ENCODE peak calls at places on chromosome 7, in four cellular contexts. V is A549, Y is HepG2, D is GM12878. I is an unnamed sample.

GRCh38 chr7:30729642-30730041 is 22.3 kb upstream of the INMT start:
- DNase-seq in V (no peak), Y (no peak), D (no peak), I (no peak)

GRCh38 chr7:78033428-78033827 is 234.9 kb downstream of the PHTF2 start:
- DNase-seq in V (no peak), Y (no peak), D (no peak), I (no peak)

GRCh38 chr7:151885202-151885580 is 8.3 kb upstream of the PRKAG2 start:
- DNase-seq in V (no peak), Y (no peak), D (no peak), I (no peak)

GRCh38 chr7:20407585-20408466 is 77.1 kb downstream of the ITGB8 start:
- DNase-seq in V (no peak), Y (no peak), D (no peak), I (no peak)

GRCh38 chr7:148623586-148624282 is 33.2 kb downstream of the C7orf33 start:
- DNase-seq in V (no peak), Y (no peak), D (no peak), I (no peak)

GRCh38 chr7:30743371-30744074 is 8.4 kb upstream of the INMT start:
- DNase-seq in V (no peak), Y (no peak), D (no peak), I (peak)

GRCh38 chr7:127017196-127017595 is 235.5 kb downstream of the GRM8 start:
- DNase-seq in V (no peak), Y (no peak), D (no peak), I (no peak)

GRCh38 chr7:117479480-117480224 is at the start of gene CFTR:
- DNase-seq in V (peak), Y (no peak), D (no peak), I (peak)

GRCh38 chr7:79778786-79779382 is 325.4 kb upstream of the MAGI2 start:
- DNase-seq in V (no peak), Y (no peak), D (no peak), I (no peak)

GRCh38 chr7:25982684-25983083 is 169.3 kb upstream of the NFE2L3 start:
- DNase-seq in V (no peak), Y (no peak), D (no peak), I (no peak)

GRCh38 chr7:4014649-4015048 is 667.4 kb upstream of the FOXK1 start:
- DNase-seq in V (no peak), Y (no peak), D (no peak), I (no peak)

GRCh38 chr7:150408393-150409299 is 29.5 kb downstream of the ZNF775 start:
- DNase-seq in V (no peak), Y (no peak), D (no peak), I (no peak)

GRCh38 chr7:142811154-142811737 is 40.5 kb downstream of the PRSS2 start:
- DNase-seq in V (peak), Y (peak), D (no peak), I (peak)

GRCh38 chr7:101901661-101902491 is 84.5 kb downstream of the CUX1 start:
- DNase-seq in V (no peak), Y (no peak), D (no peak), I (no peak)

GRCh38 chr7:22543169-22543568 is 43.2 kb upstream of the STEAP1B start:
- DNase-seq in V (no peak), Y (no peak), D (no peak), I (no peak)

GRCh38 chr7:22546769-22547168 is 46.8 kb upstream of the STEAP1B start:
- DNase-seq in V (no peak), Y (no peak), D (no peak), I (no peak)

GRCh38 chr7:22544245-22544644 is 44.3 kb upstream of the STEAP1B start:
- DNase-seq in V (no peak), Y (no peak), D (no peak), I (no peak)

GRCh38 chr7:22548313-22548712 is 48.3 kb upstream of the STEAP1B start:
- DNase-seq in V (no peak), Y (no peak), D (no peak), I (no peak)

GRCh38 chr7:22545539-22545938 is 45.6 kb upstream of the STEAP1B start:
- DNase-seq in V (no peak), Y (no peak), D (no peak), I (no peak)
- TF ChIP-seq PBX3 in V (no peak), Y (no peak), D (no peak), I (no peak)

DNA sequence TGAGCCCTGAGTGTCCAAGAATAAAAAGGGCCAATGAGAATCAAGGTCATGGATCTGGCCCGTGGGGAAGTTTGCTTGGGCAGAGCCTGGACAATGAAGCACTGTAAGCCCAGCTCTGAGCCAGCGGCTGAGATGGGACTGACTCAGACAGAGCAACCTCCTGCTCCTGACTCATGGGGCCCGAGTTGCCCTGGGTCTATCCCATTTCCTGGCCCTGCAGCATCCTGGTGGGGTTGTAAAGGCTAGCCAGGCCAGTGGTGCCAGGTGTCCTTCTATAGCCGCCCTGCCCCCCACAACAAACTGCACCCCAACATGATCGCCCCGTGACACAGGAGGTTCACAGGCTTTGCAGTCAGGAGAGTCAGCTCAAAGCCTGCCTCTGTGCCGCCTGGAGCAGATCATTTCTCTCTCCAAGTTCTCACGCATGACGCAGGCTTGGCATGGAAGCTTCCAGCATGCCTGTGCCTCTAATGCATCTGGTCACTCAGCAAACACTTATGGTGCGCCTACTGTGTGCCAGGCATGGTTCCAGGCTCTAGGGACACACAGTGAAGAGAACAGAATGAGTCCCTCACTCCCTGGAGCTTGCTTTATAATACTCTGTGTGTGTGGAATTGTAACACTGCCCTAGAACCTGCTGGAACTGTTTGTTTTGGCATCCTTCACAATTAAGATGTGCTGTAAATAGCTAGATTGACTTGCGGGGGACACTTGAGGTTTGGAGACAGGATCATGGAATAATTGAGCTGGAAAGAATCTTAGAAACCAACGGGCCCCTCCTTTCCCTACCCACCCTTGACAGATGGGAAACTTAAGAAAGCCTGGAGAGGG is 4.9 kb upstream of the MYH16 start:
- DNase-seq in V (peak), Y (peak), D (no peak), I (no peak)
- TF ChIP-seq PBX3 in V (no peak), Y (no peak), D (no peak), I (peak)

GRCh38 chr7:2523461-2523905 is 3.9 kb downstream of the LFNG start:
- DNase-seq in V (no peak), Y (no peak), D (no peak), I (no peak)
- TF ChIP-seq PBX3 in V (no peak), Y (no peak), D (no peak), I (no peak)

DNA sequence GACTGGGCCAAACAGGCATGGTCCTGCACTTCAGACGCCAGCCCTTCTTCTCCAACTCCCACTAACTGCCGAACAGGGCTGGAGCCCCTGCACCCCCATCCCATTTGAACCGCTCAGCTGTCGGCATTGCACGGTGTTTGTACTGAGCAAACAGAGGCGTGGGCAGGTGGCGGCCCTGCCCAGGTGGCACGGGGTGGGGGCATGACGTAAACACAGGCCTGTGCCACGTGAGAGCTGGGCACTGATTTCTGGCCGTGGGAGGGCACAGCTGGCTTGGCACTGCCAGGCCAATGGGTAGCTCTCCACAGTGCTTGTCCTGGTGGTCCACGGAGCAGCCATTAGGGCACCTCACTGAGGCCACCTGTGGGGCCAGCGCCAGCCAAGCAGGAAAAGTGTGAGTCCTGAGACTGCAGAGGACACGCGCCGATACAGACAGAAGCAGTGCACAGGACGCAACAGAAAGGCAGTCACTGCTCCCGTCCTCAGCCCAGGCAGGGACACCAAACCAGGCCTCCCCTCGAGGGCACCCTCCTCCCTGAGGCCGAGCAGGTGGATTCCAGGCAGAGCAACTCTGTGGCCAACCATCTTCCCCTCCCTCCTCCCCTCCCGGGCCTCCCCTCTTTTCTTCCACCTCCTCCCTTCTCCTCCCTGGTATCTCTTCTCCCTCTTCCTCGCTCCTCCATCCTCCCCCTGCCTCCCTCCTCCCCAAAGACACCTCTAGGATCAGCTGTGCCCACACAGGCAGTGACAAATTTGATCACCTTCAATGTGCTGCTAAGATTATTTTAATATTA is 258.7 kb downstream of the ELFN1 start:
- DNase-seq in V (no peak), Y (no peak), D (no peak), I (no peak)
- TF ChIP-seq PBX3 in V (no peak), Y (no peak), D (no peak), I (no peak)

I was measured in SK-N-SH.